ENCODE peak calls at places on chromosomes 12 and 14, in seven cellular contexts. P, G, D, S, B, O and J are unnamed samples.

GRCh38 chr12:96472384-96472783 is 17.0 kb upstream of the CFAP54 start:
- DNase-seq in P (no peak), G (no peak), D (no peak), S (no peak), B (no peak), O (no peak), J (no peak)

GRCh38 chr12:109764776-109765492 is 51.3 kb downstream of the FAM222A start:
- DNase-seq in P (peak), G (no peak), D (no peak), S (peak), B (no peak), O (no peak), J (no peak)

GRCh38 chr14:51643137-51643536 is 8.6 kb upstream of the FRMD6 start:
- DNase-seq in P (no peak), G (no peak), D (no peak), S (no peak), B (no peak), O (no peak), J (no peak)

GRCh38 chr12:1815814-1816729 is 4.3 kb upstream of the LRTM2 start:
- DNase-seq in P (no peak), G (no peak), D (no peak), S (no peak), B (no peak), O (no peak), J (no peak)

GRCh38 chr14:92653162-92653651 is 95.2 kb downstream of the LGMN start:
- DNase-seq in P (no peak), G (no peak), D (no peak), S (no peak), B (no peak), O (no peak), J (no peak)

GRCh38 chr12:11228268-11228879 is 41.1 kb downstream of the PRB3 start:
- DNase-seq in P (no peak), G (peak), D (peak), S (peak), B (no peak), O (peak), J (no peak)

GRCh38 chr14:105317546-105317945 is 3.0 kb downstream of the PACS2 start:
- DNase-seq in P (no peak), G (no peak), D (no peak), S (no peak), B (no peak), O (no peak), J (no peak)

GRCh38 chr14:99768381-99768780 is 24.8 kb upstream of the EML1 start:
- DNase-seq in P (no peak), G (no peak), D (no peak), S (no peak), B (no peak), O (peak), J (no peak)

GRCh38 chr12:71415336-71416231 is 24.0 kb upstream of the LGR5 start:
- DNase-seq in P (no peak), G (peak), D (peak), S (no peak), B (no peak), O (peak), J (no peak)

GRCh38 chr12:51036165-51036765 is 10.1 kb upstream of the SLC11A2 start:
- DNase-seq in P (no peak), G (no peak), D (no peak), S (no peak), B (no peak), O (no peak), J (no peak)

GRCh38 chr12:124461851-124462623 is 105.4 kb downstream of the NCOR2 start:
- DNase-seq in P (no peak), G (no peak), D (no peak), S (no peak), B (no peak), O (no peak), J (no peak)

GRCh38 chr12:15603461-15604085 is 185.6 kb downstream of the EPS8 start:
- DNase-seq in P (no peak), G (no peak), D (no peak), S (no peak), B (no peak), O (no peak), J (peak)

GRCh38 chr12:28766398-28766797 is 382.7 kb upstream of the FAR2 start:
- DNase-seq in P (no peak), G (no peak), D (no peak), S (no peak), B (no peak), O (no peak), J (no peak)
- H3K4me3 ChIP-seq in P (no peak), G (no peak), D (no peak), S (no peak), B (no peak), O (no peak), J (no peak)

DNA sequence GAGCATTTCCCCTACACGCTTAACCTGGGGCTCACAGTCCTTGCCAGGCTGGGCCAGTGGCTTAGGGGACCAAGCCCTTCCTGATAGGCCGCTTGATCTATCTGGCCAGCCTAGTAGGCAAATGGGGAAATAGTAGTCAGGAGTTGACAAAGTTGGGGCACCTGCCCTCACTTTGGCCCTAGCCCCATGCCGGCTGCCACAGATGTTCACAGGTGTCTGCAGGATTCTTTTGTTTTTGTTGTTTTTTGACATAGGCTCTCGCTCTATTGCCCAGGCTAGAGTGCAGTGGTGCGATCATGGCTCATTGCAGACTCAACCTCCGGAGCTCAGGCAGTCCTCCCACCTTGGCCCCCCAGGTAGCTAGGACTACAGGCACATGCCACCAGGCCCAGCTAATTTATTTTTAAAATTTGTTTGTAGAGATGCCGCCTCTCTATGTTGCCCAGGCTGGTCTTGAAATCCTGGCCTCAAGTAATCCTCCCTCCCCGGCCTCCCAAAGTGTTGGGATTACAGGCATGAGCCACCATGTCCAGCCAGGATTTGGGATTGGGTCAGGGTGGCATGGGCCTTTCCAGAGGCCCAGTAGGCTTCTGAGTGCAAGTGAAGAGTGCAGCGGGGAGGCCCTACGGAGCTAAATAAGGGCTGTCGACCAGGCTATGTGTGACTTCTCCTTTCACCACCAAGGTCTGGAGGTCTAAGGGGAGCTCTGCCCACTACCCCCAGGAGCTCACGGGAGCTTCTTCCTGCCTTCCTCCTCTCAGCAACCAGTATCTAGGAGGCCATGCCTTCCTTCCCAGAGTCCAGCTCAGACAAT is 15.5 kb upstream of the HDAC7 start:
- DNase-seq in P (no peak), G (no peak), D (no peak), S (no peak), B (no peak), O (no peak), J (no peak)
- H3K4me3 ChIP-seq in P (no peak), G (no peak), D (no peak), S (no peak), B (no peak), O (no peak), J (no peak)

GRCh38 chr14:76918176-76918750 is 92.1 kb downstream of the LRRC74A start:
- DNase-seq in P (no peak), G (no peak), D (peak), S (peak), B (no peak), O (no peak), J (peak)
- H3K4me3 ChIP-seq in P (no peak), G (no peak), D (no peak), S (no peak), B (no peak), O (no peak), J (peak)

DNA sequence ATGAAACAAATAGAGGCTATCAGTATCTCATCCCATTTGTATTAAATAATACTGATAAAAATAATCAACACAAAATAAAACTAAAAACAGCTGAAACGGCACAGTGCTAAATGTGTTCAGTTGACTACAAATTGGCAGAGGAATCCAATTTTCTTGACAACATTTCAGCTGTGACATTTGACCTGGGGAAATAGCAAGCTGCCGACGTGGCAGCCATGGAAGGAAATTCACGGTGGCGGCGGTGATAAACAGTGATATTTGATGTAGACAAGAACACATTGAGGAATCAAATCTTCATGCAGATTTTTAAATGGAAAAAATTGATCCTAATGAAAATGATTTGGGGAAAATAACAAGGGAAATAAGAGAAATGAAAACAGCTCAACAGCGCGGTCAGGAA is 159.1 kb upstream of the RTL1 start:
- DNase-seq in P (no peak), G (no peak), D (no peak), S (no peak), B (no peak), O (no peak), J (no peak)
- H3K4me3 ChIP-seq in P (no peak), G (no peak), D (no peak), S (no peak), B (no peak), O (no peak), J (no peak)

GRCh38 chr14:76805245-76805644 is 7.4 kb downstream of the ANGEL1 start:
- DNase-seq in P (no peak), G (no peak), D (no peak), S (no peak), B (no peak), O (no peak), J (no peak)
- H3K4me3 ChIP-seq in P (no peak), G (no peak), D (no peak), S (no peak), B (no peak), O (no peak), J (no peak)

GRCh38 chr14:102819790-102820330 is 42.6 kb downstream of the TRAF3 start:
- DNase-seq in P (no peak), G (no peak), D (no peak), S (no peak), B (no peak), O (no peak), J (no peak)
- H3K4me3 ChIP-seq in P (no peak), G (peak), D (no peak), S (no peak), B (no peak), O (no peak), J (no peak)

DNA sequence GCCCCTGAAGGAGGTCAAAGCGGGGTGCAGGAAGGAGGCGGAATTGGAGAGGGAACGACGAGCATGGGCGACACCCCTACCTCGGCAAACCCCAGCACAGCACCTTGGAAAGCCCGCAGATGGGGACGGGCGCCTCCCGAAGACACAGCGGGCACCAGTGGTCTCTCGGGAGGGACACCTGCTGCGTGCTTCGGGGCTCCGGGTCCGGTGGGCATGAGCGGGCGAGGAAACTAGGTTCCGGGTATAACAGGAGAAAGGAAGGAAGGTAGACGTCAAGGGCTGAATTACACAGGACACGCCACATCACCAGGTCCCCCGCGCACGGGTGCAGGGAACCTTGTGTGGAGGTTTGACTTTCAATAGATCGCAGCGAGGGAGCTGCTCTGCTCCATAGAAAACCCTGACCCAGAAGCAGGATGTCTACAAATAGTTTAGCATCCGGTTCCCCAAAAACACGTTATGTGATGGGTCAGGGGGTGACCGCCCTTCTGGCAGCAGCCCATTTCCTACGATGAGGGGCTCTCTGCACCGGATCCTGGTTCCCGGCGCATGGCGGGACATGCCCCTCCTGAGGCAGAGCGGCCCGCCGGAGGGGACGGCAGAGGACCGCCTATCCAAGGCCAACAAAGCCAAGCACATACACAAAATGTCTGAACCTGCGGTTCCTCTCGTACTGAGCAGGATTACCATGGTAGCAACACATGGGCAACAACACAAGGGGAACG is 196.9 kb downstream of the ALG10 start:
- DNase-seq in P (peak), G (no peak), D (no peak), S (no peak), B (no peak), O (no peak), J (no peak)
- H3K4me3 ChIP-seq in P (peak), G (no peak), D (peak), S (peak), B (peak), O (no peak), J (no peak)

DNA sequence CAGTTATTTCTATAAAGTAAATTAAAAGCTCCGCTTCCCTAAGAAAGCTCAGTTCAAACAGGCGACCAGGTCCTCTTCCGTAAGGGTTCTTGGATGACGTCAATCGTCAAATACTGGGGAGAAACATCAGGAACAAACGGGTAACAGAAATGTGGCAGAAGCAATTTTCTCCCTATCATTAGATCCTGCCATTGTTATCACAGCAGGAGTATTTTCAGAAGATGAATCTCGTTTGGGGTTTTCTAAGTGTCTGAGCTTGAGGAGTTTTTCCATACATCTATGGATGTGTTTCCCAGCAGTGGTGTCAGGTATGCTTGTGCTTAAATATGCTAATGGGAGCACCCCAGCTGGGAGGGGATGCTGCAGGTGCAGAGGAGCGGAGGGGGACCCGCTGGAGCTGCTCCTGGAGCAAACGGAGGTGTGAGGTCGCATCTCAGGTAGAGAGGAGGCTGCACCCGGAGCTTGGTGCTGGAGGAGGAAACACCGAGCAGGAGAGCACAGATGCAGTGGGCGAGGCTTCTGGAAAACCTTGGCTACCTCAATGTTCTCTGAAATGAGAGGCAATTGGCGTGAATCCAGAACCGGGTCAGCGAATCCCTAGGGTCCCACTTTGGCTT is 795.5 kb downstream of the AACS start:
- DNase-seq in P (no peak), G (no peak), D (no peak), S (no peak), B (no peak), O (no peak), J (no peak)
- H3K4me3 ChIP-seq in P (no peak), G (no peak), D (no peak), S (no peak), B (no peak), O (no peak), J (no peak)